ENCODE peak calls at places on chromosomes 16 and 17, in ten cellular contexts. Y is ELR; O is endothelial cell of umbilical vein; D is LoVo; C is HS-5; J is GM12865; F is activated effector memory CD4-positive, alpha-beta T cell treated with Interleukin-2 at 50 U/mL for 16 hours; G is PC-3; I is ACHN; N is left cardiac atrium. S is an unnamed sample.
A peak's percentile ranks its signal among the peaks of the same experiment; 100 is the strongest.

GRCh38 chr16:72179592-72179991 is 7.6 kb upstream of the PMFBP1 start:
- DNase-seq in Y (no peak), O (no peak), D (no peak), C (no peak), J (no peak), F (no peak), G (no peak), I (no peak), N (no peak), S (no peak)

GRCh38 chr17:17740627-17741237 is 59.5 kb downstream of the RAI1 start:
- DNase-seq in Y (no peak), O (no peak), D (no peak), C (no peak), J (no peak), F (no peak), G (no peak), I (no peak), N (no peak), S (no peak)

GRCh38 chr17:47801176-47801765 is 20.3 kb downstream of the OSBPL7 start:
- DNase-seq in Y (no peak), O (no peak), D (no peak), C (no peak), J (no peak), F (no peak), G (no peak), I (no peak), N (no peak), S (no peak)

GRCh38 chr16:55559233-55559632 is 7.3 kb upstream of the CAPNS2 start:
- DNase-seq in Y (no peak), O (peak; percentile 91), D (no peak), C (no peak), J (no peak), F (no peak), G (no peak), I (no peak), N (no peak), S (no peak)

GRCh38 chr17:5282639-5283217 is 644 bp downstream of the RABEP1 start:
- DNase-seq in Y (peak; percentile 46), O (peak; percentile 37), D (no peak), C (no peak), J (no peak), F (no peak), G (no peak), I (peak; percentile 35), N (peak; percentile 28), S (no peak)

GRCh38 chr16:75514296-75514695 is 19.1 kb upstream of the CHST6 start:
- DNase-seq in Y (no peak), O (no peak), D (no peak), C (no peak), J (no peak), F (no peak), G (no peak), I (no peak), N (no peak), S (no peak)

GRCh38 chr16:73051903-73052302 is 4.0 kb upstream of the ZFHX3 start:
- DNase-seq in Y (no peak), O (no peak), D (no peak), C (no peak), J (no peak), F (no peak), G (no peak), I (no peak), N (no peak), S (no peak)

GRCh38 chr17:57375770-57376181 is 119.5 kb downstream of the MSI2 start:
- DNase-seq in Y (no peak), O (no peak), D (peak; percentile 43), C (no peak), J (no peak), F (no peak), G (no peak), I (no peak), N (no peak), S (no peak)

GRCh38 chr17:48107137-48108055 is at the start of gene SNX11:
- DNase-seq in Y (peak; percentile 94), O (peak; percentile 89), D (peak; percentile 89), C (peak; percentile 63), J (peak; percentile 92), F (peak; percentile 87), G (peak; percentile 90), I (peak; percentile 92), N (peak; percentile 92), S (peak; percentile 63)

S was measured in COLO829.